ENCODE peak calls at places on chromosomes 6 and 20, in ten cellular contexts. U, C, H, K, X, I, B, Q, D and Z are unnamed samples.

GRCh38 chr6:20868397-20869185 is 334.3 kb downstream of the CDKAL1 start:
- DNase-seq in U (no peak), C (no peak), H (no peak), K (no peak), X (no peak), I (no peak), B (no peak), Q (no peak), D (no peak), Z (no peak)

GRCh38 chr6:137363805-137364138 is 130.4 kb downstream of the OLIG3 start:
- DNase-seq in U (no peak), C (no peak), H (no peak), K (peak; percentile 11), X (no peak), I (peak; percentile 6), B (no peak), Q (no peak), D (no peak), Z (no peak)

GRCh38 chr6:7691675-7692452 is 34.0 kb upstream of the BMP6 start:
- DNase-seq in U (no peak), C (peak; percentile 69), H (no peak), K (peak; percentile 67), X (no peak), I (peak; percentile 95), B (no peak), Q (no peak), D (peak; percentile 91), Z (no peak)

GRCh38 chr6:33277663-33278391 is 904 bp downstream of the B3GALT4 start:
- DNase-seq in U (no peak), C (no peak), H (no peak), K (no peak), X (peak; percentile 88), I (no peak), B (no peak), Q (no peak), D (no peak), Z (no peak)

GRCh38 chr6:56699066-56699654 is 56.5 kb upstream of the DST start:
- DNase-seq in U (no peak), C (peak; percentile 63), H (no peak), K (no peak), X (no peak), I (peak; percentile 27), B (no peak), Q (no peak), D (peak; percentile 73), Z (no peak)

GRCh38 chr20:62741191-62741676 is 32.6 kb downstream of the NTSR1 start:
- DNase-seq in U (peak; percentile 42), C (peak; percentile 28), H (no peak), K (no peak), X (peak; percentile 74), I (no peak), B (no peak), Q (peak; percentile 61), D (peak; percentile 42), Z (no peak)

GRCh38 chr6:151807513-151808330 is at the start of gene ESR1:
- DNase-seq in U (peak; percentile 82), C (peak; percentile 20), H (peak; percentile 35), K (peak; percentile 15), X (peak; percentile 76), I (peak; percentile 12), B (peak; percentile 83), Q (peak; percentile 55), D (peak; percentile 46), Z (no peak)

GRCh38 chr6:35360349-35361138 is 18.2 kb downstream of the PPARD start:
- DNase-seq in U (no peak), C (no peak), H (no peak), K (no peak), X (no peak), I (no peak), B (no peak), Q (no peak), D (peak; percentile 35), Z (peak; percentile 65)

GRCh38 chr6:148523051-148523450 is 180.4 kb downstream of the SASH1 start:
- DNase-seq in U (no peak), C (no peak), H (no peak), K (peak; percentile 85), X (no peak), I (no peak), B (no peak), Q (no peak), D (peak; percentile 28), Z (no peak)

GRCh38 chr20:49579874-49580817 is 12.2 kb upstream of the PTGIS start:
- DNase-seq in U (no peak), C (peak; percentile 74), H (no peak), K (peak; percentile 76), X (peak; percentile 25), I (no peak), B (peak; percentile 77), Q (no peak), D (peak; percentile 49), Z (peak; percentile 69)

GRCh38 chr6:139367810-139368321 is 6.6 kb downstream of the CITED2 start:
- DNase-seq in U (no peak), C (peak; percentile 24), H (no peak), K (peak; percentile 31), X (no peak), I (no peak), B (no peak), Q (peak; percentile 51), D (no peak), Z (peak; percentile 26)

DNA sequence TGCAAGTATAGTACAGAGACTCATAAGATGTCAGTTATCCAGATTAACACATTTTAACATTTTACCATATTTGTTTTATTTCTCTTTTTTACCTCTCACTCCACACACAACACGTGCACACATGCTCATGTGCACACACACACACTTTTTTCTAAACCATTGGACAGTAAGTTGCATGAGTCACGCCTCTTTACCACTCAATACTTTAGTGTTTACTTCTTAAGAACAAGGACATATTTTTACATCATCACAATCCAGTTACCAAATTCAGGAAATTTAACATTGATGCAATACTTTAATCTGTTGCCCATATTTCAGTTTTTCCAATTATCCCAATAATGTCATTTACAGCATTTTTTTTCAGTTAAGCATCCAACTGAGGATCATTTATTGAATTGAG is 109.0 kb downstream of the RIN2 start:
- DNase-seq in U (no peak), C (no peak), H (no peak), K (no peak), X (no peak), I (no peak), B (no peak), Q (no peak), D (no peak), Z (no peak)
- TF ChIP-seq CTCF in U (no peak), C (no peak), H (no peak), K (no peak), X (no peak), I (no peak), B (no peak), Q (no peak), D (no peak), Z (no peak)

GRCh38 chr6:23589811-23590210 is 536.2 kb upstream of the NRSN1 start:
- DNase-seq in U (no peak), C (no peak), H (no peak), K (no peak), X (no peak), I (no peak), B (no peak), Q (no peak), D (peak; percentile 9), Z (no peak)
- TF ChIP-seq CTCF in U (no peak), C (no peak), H (no peak), K (no peak), X (no peak), I (no peak), B (no peak), Q (no peak), D (no peak), Z (no peak)

DNA sequence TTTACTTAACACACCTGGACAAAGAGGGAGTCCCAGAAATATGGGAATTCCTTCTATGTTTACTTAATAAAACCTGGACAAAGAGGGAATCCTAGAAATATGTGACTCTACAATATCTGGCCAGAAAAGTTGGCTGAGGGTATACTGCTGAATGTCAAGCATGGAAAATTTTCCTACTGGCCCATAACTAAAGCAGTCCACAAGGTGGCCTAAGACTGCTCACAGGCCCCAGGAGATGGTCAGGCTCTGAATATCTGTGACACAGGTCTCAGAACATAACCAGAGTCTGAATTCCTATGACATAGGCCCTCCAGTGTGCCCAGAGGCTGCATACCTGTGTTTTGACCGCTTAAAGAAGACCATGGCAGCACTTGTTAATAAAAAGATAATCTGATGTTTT is 578.2 kb upstream of the NRSN1 start:
- DNase-seq in U (no peak), C (no peak), H (no peak), K (no peak), X (no peak), I (no peak), B (no peak), Q (peak; percentile 61), D (peak; percentile 57), Z (no peak)
- TF ChIP-seq CTCF in U (no peak), C (no peak), H (peak; percentile 54), K (peak; percentile 26), X (no peak), I (no peak), B (no peak), Q (no peak), D (peak; percentile 59), Z (peak; percentile 8)

GRCh38 chr6:31547727-31548422 is 467 bp downstream of the NFKBIL1 start:
- DNase-seq in U (peak; percentile 81), C (no peak), H (no peak), K (no peak), X (peak; percentile 87), I (no peak), B (no peak), Q (no peak), D (no peak), Z (no peak)
- TF ChIP-seq CTCF in U (no peak), C (no peak), H (no peak), K (no peak), X (no peak), I (no peak), B (no peak), Q (no peak), D (no peak), Z (no peak)

GRCh38 chr6:97440590-97441176 is 157.7 kb upstream of the MMS22L start:
- DNase-seq in U (no peak), C (peak; percentile 10), H (no peak), K (peak; percentile 42), X (no peak), I (no peak), B (no peak), Q (peak; percentile 77), D (peak; percentile 33), Z (no peak)
- TF ChIP-seq CTCF in U (no peak), C (no peak), H (peak; percentile 58), K (peak; percentile 76), X (no peak), I (peak; percentile 10), B (no peak), Q (peak; percentile 48), D (peak; percentile 48), Z (peak; percentile 79)